ENCODE peak calls at places on chromosomes 7 and 10, in eight cellular contexts. W, G, K, L, S, I, T and H are unnamed samples.

GRCh38 chr7:36958094-36958718 is 233.9 kb upstream of the AOAH start:
- DNase-seq in W (no peak), G (no peak), K (no peak), L (no peak), S (peak; percentile 17), I (no peak), T (peak; percentile 30), H (no peak)

GRCh38 chr7:74505426-74506328 is 52.0 kb downstream of the GTF2IRD1 start:
- DNase-seq in W (no peak), G (no peak), K (no peak), L (no peak), S (no peak), I (no peak), T (no peak), H (no peak)

GRCh38 chr7:107035446-107035845 is 9.1 kb upstream of the PRKAR2B start:
- DNase-seq in W (no peak), G (no peak), K (peak; percentile 49), L (no peak), S (no peak), I (no peak), T (peak; percentile 90), H (no peak)

GRCh38 chr10:116744163-116744788 is 1.9 kb upstream of the HSPA12A start:
- DNase-seq in W (no peak), G (no peak), K (no peak), L (no peak), S (no peak), I (no peak), T (no peak), H (no peak)

GRCh38 chr10:49679480-49679893 is at the start of gene C10orf53:
- DNase-seq in W (no peak), G (no peak), K (no peak), L (no peak), S (peak; percentile 22), I (no peak), T (peak; percentile 37), H (peak; percentile 67)

GRCh38 chr10:24575462-24576002 is 148.2 kb downstream of the ARHGAP21 start:
- DNase-seq in W (no peak), G (no peak), K (peak; percentile 71), L (no peak), S (no peak), I (no peak), T (no peak), H (no peak)

GRCh38 chr10:106515206-106515790 is 649.2 kb downstream of the SORCS1 start:
- DNase-seq in W (no peak), G (no peak), K (no peak), L (no peak), S (no peak), I (no peak), T (peak; percentile 43), H (no peak)

GRCh38 chr10:79492256-79492655 is 20.1 kb upstream of the EIF5AL1 start:
- DNase-seq in W (no peak), G (no peak), K (no peak), L (no peak), S (no peak), I (no peak), T (no peak), H (no peak)

GRCh38 chr10:75043256-75044121 is 68.0 kb upstream of the SAMD8 start:
- DNase-seq in W (no peak), G (no peak), K (peak; percentile 39), L (no peak), S (no peak), I (peak; percentile 39), T (no peak), H (peak; percentile 74)

GRCh38 chr10:95963202-95963991 is 55.6 kb downstream of the CC2D2B start:
- DNase-seq in W (no peak), G (no peak), K (no peak), L (no peak), S (no peak), I (no peak), T (no peak), H (no peak)

GRCh38 chr10:11213156-11213555 is 195.5 kb downstream of the CELF2 start:
- DNase-seq in W (no peak), G (no peak), K (no peak), L (no peak), S (no peak), I (no peak), T (no peak), H (no peak)

GRCh38 chr7:359776-360361 is 69.9 kb downstream of the FOXL3 start:
- DNase-seq in W (no peak), G (peak; percentile 34), K (no peak), L (peak; percentile 36), S (no peak), I (no peak), T (no peak), H (no peak)

GRCh38 chr10:5948208-5948585 is 29.1 kb downstream of the IL15RA start:
- DNase-seq in W (no peak), G (no peak), K (no peak), L (no peak), S (no peak), I (no peak), T (no peak), H (no peak)
- H3K4me1 ChIP-seq in W (peaks cover 19% of the 10 kb centered on the region), G (no peaks in the 10 kb centered on the region), K (peaks cover 10% of the 10 kb centered on the region), L (peaks cover 10% of the 10 kb centered on the region), S (peaks cover 9% of the 10 kb centered on the region), I (no peaks in the 10 kb centered on the region), T (peaks cover 25% of the 10 kb centered on the region), H (peaks cover 14% of the 10 kb centered on the region)

GRCh38 chr7:2514473-2515423 is 4.8 kb upstream of the LFNG start:
- DNase-seq in W (no peak), G (no peak), K (no peak), L (no peak), S (no peak), I (no peak), T (no peak), H (no peak)
- H3K4me1 ChIP-seq in W (peaks cover 10% of the 10 kb centered on the region), G (no peaks in the 10 kb centered on the region), K (peaks cover 29% of the 10 kb centered on the region), L (peaks cover 37% of the 10 kb centered on the region), S (peaks cover 10% of the 10 kb centered on the region), I (peaks cover 63% of the 10 kb centered on the region), T (peaks cover 27% of the 10 kb centered on the region), H (peaks cover 13% of the 10 kb centered on the region)

GRCh38 chr7:139741239-139741638 is 36.6 kb downstream of the HIPK2 start:
- DNase-seq in W (no peak), G (no peak), K (no peak), L (no peak), S (no peak), I (no peak), T (no peak), H (no peak)
- H3K4me1 ChIP-seq in W (peaks cover 10% of the 10 kb centered on the region), G (peaks cover 7% of the 10 kb centered on the region), K (no peaks in the 10 kb centered on the region), L (peaks cover 11% of the 10 kb centered on the region), S (peaks cover 51% of the 10 kb centered on the region), I (peaks cover 24% of the 10 kb centered on the region), T (peaks cover 16% of the 10 kb centered on the region), H (no peaks in the 10 kb centered on the region)

DNA sequence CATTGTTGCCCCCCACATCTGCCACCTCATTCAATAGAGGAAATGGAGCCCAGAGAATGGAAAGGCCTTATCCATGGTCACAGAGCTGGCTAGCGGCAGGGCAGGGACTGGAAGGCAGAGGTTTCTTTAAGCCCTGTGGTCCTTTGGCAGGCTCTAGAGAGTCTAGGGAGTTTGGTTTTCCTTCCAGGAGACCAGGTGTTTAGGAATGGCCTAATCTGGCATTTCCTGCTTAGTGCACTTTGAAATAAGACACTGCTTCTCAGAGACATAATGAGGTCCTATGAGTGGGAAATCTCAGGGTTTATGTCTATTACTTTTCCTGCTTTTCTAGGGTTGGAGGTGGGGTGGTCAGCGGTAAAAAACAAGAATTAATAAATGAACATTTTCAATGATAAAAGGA is 6.1 kb downstream of the MARVELD1 start:
- DNase-seq in W (no peak), G (no peak), K (no peak), L (no peak), S (no peak), I (no peak), T (no peak), H (no peak)
- H3K4me1 ChIP-seq in W (peaks cover 4% of the 10 kb centered on the region), G (no peaks in the 10 kb centered on the region), K (peaks cover 21% of the 10 kb centered on the region), L (no peaks in the 10 kb centered on the region), S (no peaks in the 10 kb centered on the region), I (peaks cover 2% of the 10 kb centered on the region), T (peaks cover 20% of the 10 kb centered on the region), H (peaks cover 23% of the 10 kb centered on the region)

DNA sequence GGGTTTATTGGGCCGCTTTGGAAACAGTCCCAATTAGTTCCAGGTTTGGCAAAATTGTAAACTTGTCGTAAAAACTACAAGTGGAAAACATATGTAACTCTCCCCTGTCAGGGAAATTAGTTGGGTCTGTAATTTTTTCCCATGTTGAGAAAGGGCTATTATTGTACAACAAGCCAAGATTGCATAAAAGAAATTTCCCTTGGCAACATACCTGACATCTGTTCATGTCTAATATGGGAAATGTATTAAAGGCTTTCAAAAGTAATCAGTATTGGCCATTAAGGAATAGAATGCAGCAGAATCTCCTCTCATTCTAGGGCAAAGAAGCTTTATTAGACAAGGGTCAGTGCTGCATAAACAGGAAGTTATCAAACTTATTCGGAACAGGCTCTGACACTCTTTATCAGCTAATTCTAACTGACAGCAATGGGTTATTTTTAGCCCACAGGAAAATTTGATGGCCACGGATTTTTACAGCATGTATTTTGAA is 158.0 kb downstream of the ARID5B start:
- DNase-seq in W (no peak), G (no peak), K (no peak), L (no peak), S (no peak), I (no peak), T (no peak), H (no peak)
- H3K4me1 ChIP-seq in W (no peaks in the 10 kb centered on the region), G (peaks cover 23% of the 10 kb centered on the region), K (peaks cover 3% of the 10 kb centered on the region), L (peaks cover 20% of the 10 kb centered on the region), S (peaks cover 10% of the 10 kb centered on the region), I (no peaks in the 10 kb centered on the region), T (peaks cover 27% of the 10 kb centered on the region), H (peaks cover 61% of the 10 kb centered on the region)

GRCh38 chr10:61899997-61900828 is 1.3 kb upstream of the ARID5B start:
- DNase-seq in W (peak; percentile 60), G (peak; percentile 79), K (peak; percentile 80), L (peak; percentile 66), S (peak; percentile 59), I (peak; percentile 60), T (peak; percentile 70), H (peak; percentile 55)
- H3K4me1 ChIP-seq in W (no peaks in the 10 kb centered on the region), G (no peaks in the 10 kb centered on the region), K (peaks cover 4% of the 10 kb centered on the region), L (peaks cover 12% of the 10 kb centered on the region), S (peaks cover 20% of the 10 kb centered on the region), I (peaks cover 32% of the 10 kb centered on the region), T (peaks cover 12% of the 10 kb centered on the region), H (peaks cover 18% of the 10 kb centered on the region)